ENCODE peak calls at places on chromosomes 6 and 20, in ten cellular contexts. A is cardiac septum; Y is AG10803; P is fibroblast of mammary gland; M is lower leg skin; C is EL; N is central memory CD8-positive, alpha-beta T cell; G is CD4-positive, alpha-beta memory T cell; F is A673; E is T-helper 17 cell. R is an unnamed sample.

GRCh38 chr6:47241742-47242482 is 67.8 kb downstream of the TNFRSF21 start:
- DNase-seq in A (no peak), Y (peak), P (peak), M (no peak), C (no peak), N (no peak), G (no peak), F (no peak), E (no peak), R (peak)

GRCh38 chr6:56521454-56521853 is 121.2 kb downstream of the DST start:
- DNase-seq in A (no peak), Y (no peak), P (peak), M (no peak), C (peak), N (no peak), G (no peak), F (no peak), E (no peak), R (no peak)

GRCh38 chr6:143060806-143061596 is at the start of gene AIG1:
- DNase-seq in A (peak), Y (no peak), P (no peak), M (peak), C (no peak), N (peak), G (peak), F (peak), E (peak), R (no peak)

GRCh38 chr6:132133734-132134490 is 182.7 kb upstream of the CCN2 start:
- DNase-seq in A (no peak), Y (peak), P (no peak), M (peak), C (peak), N (no peak), G (no peak), F (peak), E (no peak), R (peak)

GRCh38 chr6:36056178-36056577 is 28.6 kb downstream of the MAPK14 start:
- DNase-seq in A (no peak), Y (no peak), P (no peak), M (no peak), C (no peak), N (no peak), G (no peak), F (no peak), E (no peak), R (no peak)

GRCh38 chr6:19562468-19562867 is 274.7 kb upstream of the ID4 start:
- DNase-seq in A (no peak), Y (no peak), P (no peak), M (no peak), C (no peak), N (no peak), G (no peak), F (no peak), E (no peak), R (no peak)

GRCh38 chr20:57964011-57964862 is 254.4 kb upstream of the PMEPA1 start:
- DNase-seq in A (no peak), Y (peak), P (peak), M (no peak), C (no peak), N (no peak), G (no peak), F (no peak), E (no peak), R (peak)

GRCh38 chr6:63527658-63528514 is 44.4 kb upstream of the LOC128125822 start:
- DNase-seq in A (no peak), Y (peak), P (peak), M (no peak), C (peak), N (no peak), G (no peak), F (peak), E (no peak), R (peak)

GRCh38 chr6:122049341-122049740 is 350.1 kb upstream of the HSF2 start:
- DNase-seq in A (no peak), Y (peak), P (peak), M (no peak), C (peak), N (no peak), G (no peak), F (peak), E (no peak), R (peak)

GRCh38 chr6:150891886-150892485 is 26.5 kb downstream of the MTHFD1L start:
- DNase-seq in A (peak), Y (peak), P (peak), M (peak), C (peak), N (peak), G (peak), F (peak), E (peak), R (peak)

GRCh38 chr6:90677440-90677839 is 90.6 kb upstream of the MAP3K7 start:
- DNase-seq in A (no peak), Y (no peak), P (no peak), M (no peak), C (no peak), N (no peak), G (no peak), F (peak), E (no peak), R (no peak)

GRCh38 chr6:85364354-85364753 is 85.5 kb upstream of the NT5E start:
- DNase-seq in A (no peak), Y (peak), P (peak), M (no peak), C (peak), N (no peak), G (no peak), F (no peak), E (no peak), R (peak)

GRCh38 chr20:38337561-38338140 is 8.6 kb upstream of the LBP start:
- DNase-seq in A (no peak), Y (no peak), P (peak), M (no peak), C (peak), N (no peak), G (no peak), F (peak), E (no peak), R (peak)

GRCh38 chr6:38708483-38708882 is 5.5 kb upstream of the GLO1 start:
- DNase-seq in A (no peak), Y (no peak), P (no peak), M (no peak), C (no peak), N (no peak), G (no peak), F (peak), E (no peak), R (no peak)

GRCh38 chr6:139568956-139569538 is 194.6 kb upstream of the CITED2 start:
- DNase-seq in A (no peak), Y (peak), P (peak), M (no peak), C (peak), N (no peak), G (no peak), F (peak), E (no peak), R (peak)

GRCh38 chr20:32997431-32997830 is 6.8 kb downstream of the SUN5 start:
- DNase-seq in A (no peak), Y (no peak), P (no peak), M (no peak), C (no peak), N (no peak), G (no peak), F (no peak), E (no peak), R (no peak)

GRCh38 chr20:44683263-44684046 is 31.7 kb upstream of the CCN5 start:
- DNase-seq in A (no peak), Y (no peak), P (no peak), M (no peak), C (peak), N (no peak), G (peak), F (no peak), E (no peak), R (peak)

GRCh38 chr6:135230702-135231468 is 49.8 kb downstream of the MYB start:
- DNase-seq in A (no peak), Y (no peak), P (no peak), M (no peak), C (no peak), N (no peak), G (no peak), F (no peak), E (no peak), R (peak)